ENCODE peak calls at places on chromosomes 5 and 9, in ten cellular contexts. V is tibial artery, J is WTC11, U is IMR-90, Q is activated B cell treated with CpG ODN at 0.5 μM for 24 hours, L is MCF 10A, K is heart left ventricle, P is omental fat pad, G is RWPE2, H is breast epithelium. M is an unnamed sample.

GRCh38 chr5:179840766-179841165 is 17.9 kb downstream of the MRNIP start:
- DNase-seq in V (no peak), J (no peak), U (no peak), Q (no peak), L (no peak), K (no peak), P (peak), G (no peak), H (no peak), M (no peak)

GRCh38 chr5:135477594-135477993 is 25.4 kb upstream of the TIFAB start:
- DNase-seq in V (peak), J (no peak), U (no peak), Q (no peak), L (no peak), K (no peak), P (no peak), G (peak), H (no peak), M (no peak)

GRCh38 chr5:154740483-154740882 is 14.7 kb upstream of the LARP1 start:
- DNase-seq in V (peak), J (no peak), U (peak), Q (no peak), L (peak), K (peak), P (no peak), G (no peak), H (no peak), M (peak)

GRCh38 chr5:154860123-154860522 is 1.7 kb downstream of the CNOT8 start:
- DNase-seq in V (peak), J (no peak), U (peak), Q (no peak), L (peak), K (no peak), P (no peak), G (no peak), H (no peak), M (peak)

GRCh38 chr5:125134216-125135081 is 388.0 kb upstream of the ZNF608 start:
- DNase-seq in V (no peak), J (no peak), U (peak), Q (no peak), L (peak), K (no peak), P (no peak), G (no peak), H (no peak), M (peak)

GRCh38 chr5:91126888-91127287 is 256.2 kb downstream of the ARRDC3 start:
- DNase-seq in V (no peak), J (no peak), U (no peak), Q (no peak), L (no peak), K (no peak), P (no peak), G (no peak), H (no peak), M (no peak)

GRCh38 chr5:132059043-132059695 is 1.3 kb upstream of the IL3 start:
- DNase-seq in V (peak), J (no peak), U (no peak), Q (peak), L (no peak), K (no peak), P (peak), G (peak), H (no peak), M (no peak)

GRCh38 chr5:178940569-178941360 is at the start of gene ZNF454:
- DNase-seq in V (peak), J (peak), U (peak), Q (no peak), L (no peak), K (peak), P (peak), G (no peak), H (peak), M (peak)

GRCh38 chr5:122077451-122078115 is 476 bp downstream of the LOX start:
- DNase-seq in V (peak), J (peak), U (no peak), Q (no peak), L (peak), K (peak), P (no peak), G (no peak), H (no peak), M (no peak)

GRCh38 chr9:78213696-78214095 is 22.2 kb upstream of the CEP78 start:
- DNase-seq in V (no peak), J (no peak), U (no peak), Q (no peak), L (peak), K (no peak), P (no peak), G (no peak), H (no peak), M (peak)

GRCh38 chr9:70108181-70108580 is 64.5 kb downstream of the MAMDC2 start:
- DNase-seq in V (no peak), J (no peak), U (no peak), Q (no peak), L (no peak), K (no peak), P (no peak), G (no peak), H (no peak), M (no peak)
- TF ChIP-seq CTCF in V (no peak), J (no peak), U (no peak), Q (no peak), L (no peak), K (no peak), P (no peak), G (no peak), H (no peak), M (no peak)

GRCh38 chr5:140176028-140176382 is 1.0 kb downstream of the CYSTM1 start:
- DNase-seq in V (no peak), J (no peak), U (no peak), Q (no peak), L (no peak), K (no peak), P (no peak), G (no peak), H (no peak), M (no peak)

GRCh38 chr5:140174472-140175366 is at the start of gene CYSTM1:
- DNase-seq in V (peak), J (peak), U (peak), Q (peak), L (peak), K (peak), P (peak), G (peak), H (peak), M (peak)

GRCh38 chr5:140174014-140174413 is 974 bp upstream of the CYSTM1 start:
- DNase-seq in V (no peak), J (no peak), U (no peak), Q (no peak), L (no peak), K (no peak), P (no peak), G (no peak), H (no peak), M (no peak)

GRCh38 chr5:140178082-140178410 is 3.1 kb downstream of the CYSTM1 start:
- DNase-seq in V (no peak), J (no peak), U (no peak), Q (no peak), L (no peak), K (no peak), P (no peak), G (no peak), H (no peak), M (no peak)

DNA sequence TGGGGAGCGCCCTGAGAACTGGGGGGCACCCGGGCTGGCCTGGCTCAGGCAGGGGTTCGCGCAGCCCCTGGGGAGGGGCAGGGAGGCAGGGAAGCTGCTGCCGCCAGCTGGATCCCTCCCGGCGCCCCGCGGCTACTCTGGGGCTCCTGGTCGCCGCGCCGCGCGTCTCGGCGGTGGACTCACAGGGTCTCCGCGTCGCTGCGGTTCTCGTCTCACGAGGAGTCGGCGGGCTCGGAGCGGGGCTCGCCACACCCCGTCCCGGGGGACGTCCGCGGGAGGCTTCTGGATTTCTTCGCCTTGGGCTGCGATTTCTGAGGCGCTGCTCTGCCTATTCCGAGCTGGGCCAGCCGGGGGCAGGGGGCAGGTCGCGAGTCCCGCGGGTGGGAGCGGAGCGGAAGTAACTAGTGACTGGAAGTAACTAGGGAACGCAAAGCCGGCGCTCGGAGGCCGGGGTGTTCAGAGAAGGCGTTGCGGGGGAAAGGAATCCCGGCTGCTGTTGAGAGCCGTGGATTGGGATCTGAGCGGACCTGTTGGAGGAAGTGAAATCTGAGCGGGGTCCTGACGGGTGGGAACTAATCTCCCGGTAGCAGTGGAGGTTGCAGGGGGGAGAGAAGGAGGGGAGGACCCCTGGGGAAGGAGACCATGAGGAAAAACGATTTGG is 509 bp downstream of the CYSTM1 start:
- DNase-seq in V (peak), J (peak), U (peak), Q (peak), L (peak), K (peak), P (peak), G (peak), H (peak), M (peak)
- TF ChIP-seq CTCF in V (peak), J (no peak), U (peak), Q (no peak), L (peak), K (peak), P (no peak), G (no peak), H (no peak), M (peak)

DNA sequence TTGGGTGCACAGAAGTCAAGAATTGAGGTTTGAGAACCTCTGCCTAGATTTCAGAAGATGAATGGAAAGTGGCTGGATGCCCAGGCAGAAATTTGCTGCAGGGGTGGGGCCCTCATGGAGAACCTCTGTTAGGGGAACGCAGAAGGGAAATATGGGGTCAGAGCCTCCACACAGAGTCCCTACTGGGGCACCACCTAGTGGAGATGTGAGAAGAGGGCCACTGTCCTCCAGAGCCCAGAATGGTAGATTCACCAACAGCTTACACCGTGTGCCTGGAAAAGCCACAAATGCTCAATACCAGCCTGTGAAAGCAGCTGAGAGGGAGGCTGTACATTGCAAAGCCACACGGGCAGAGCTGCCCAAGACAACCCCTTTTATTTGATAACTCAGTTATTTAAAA is 383.5 kb downstream of the TLE4 start:
- DNase-seq in V (no peak), J (peak), U (no peak), Q (no peak), L (no peak), K (no peak), P (no peak), G (no peak), H (no peak), M (peak)
- TF ChIP-seq CTCF in V (no peak), J (peak), U (peak), Q (no peak), L (no peak), K (peak), P (no peak), G (peak), H (no peak), M (peak)

GRCh38 chr9:74281674-74282073 is 215.5 kb upstream of the RORB start:
- DNase-seq in V (no peak), J (peak), U (no peak), Q (no peak), L (peak), K (no peak), P (no peak), G (no peak), H (no peak), M (no peak)
- TF ChIP-seq CTCF in V (no peak), J (peak), U (no peak), Q (no peak), L (no peak), K (no peak), P (no peak), G (peak), H (no peak), M (no peak)

GRCh38 chr5:181188700-181189362 is 16.2 kb downstream of the TRIM7 start:
- DNase-seq in V (peak), J (peak), U (peak), Q (peak), L (peak), K (peak), P (peak), G (peak), H (peak), M (peak)
- TF ChIP-seq CTCF in V (no peak), J (no peak), U (no peak), Q (no peak), L (no peak), K (no peak), P (no peak), G (no peak), H (no peak), M (peak)

GRCh38 chr9:132905726-132906125 is 27.0 kb downstream of the SPACA9 start:
- DNase-seq in V (no peak), J (no peak), U (no peak), Q (no peak), L (no peak), K (no peak), P (no peak), G (no peak), H (no peak), M (no peak)

GRCh38 chr9:132912131-132912530 is 32.3 kb downstream of the TSC1 start:
- DNase-seq in V (no peak), J (no peak), U (no peak), Q (no peak), L (no peak), K (no peak), P (no peak), G (no peak), H (no peak), M (no peak)

GRCh38 chr9:132903574-132904495 is 25.1 kb downstream of the SPACA9 start:
- DNase-seq in V (no peak), J (no peak), U (no peak), Q (no peak), L (no peak), K (no peak), P (no peak), G (no peak), H (no peak), M (no peak)

GRCh38 chr9:132910376-132910775 is 31.7 kb downstream of the SPACA9 start:
- DNase-seq in V (no peak), J (no peak), U (no peak), Q (no peak), L (no peak), K (no peak), P (no peak), G (no peak), H (no peak), M (no peak)

GRCh38 chr9:132908635-132909034 is 29.9 kb downstream of the SPACA9 start:
- DNase-seq in V (no peak), J (no peak), U (no peak), Q (no peak), L (no peak), K (no peak), P (no peak), G (no peak), H (no peak), M (no peak)
- TF ChIP-seq CTCF in V (no peak), J (no peak), U (no peak), Q (no peak), L (no peak), K (no peak), P (no peak), G (no peak), H (no peak), M (no peak)

GRCh38 chr9:114271556-114272510 is 51.1 kb upstream of the ORM1 start:
- DNase-seq in V (peak), J (peak), U (peak), Q (no peak), L (peak), K (peak), P (no peak), G (peak), H (no peak), M (peak)
- TF ChIP-seq CTCF in V (peak), J (no peak), U (peak), Q (no peak), L (no peak), K (peak), P (no peak), G (peak), H (peak), M (peak)

M was measured in AG10803.